ENCODE peak calls at places on chromosomes 16 and 17, in four cellular contexts. One of them, this sample, is unnamed.

GRCh38 chr16:79954920-79955705 is 354.6 kb upstream of the MAF start:
- DNase-seq in K562: no peak
- DNase-seq in H1: no peak
- DNase-seq in SK-N-SH: no peak
- DNase-seq in this sample: no peak

GRCh38 chr16:64841482-64841881 is 280.4 kb downstream of the CDH11 start:
- DNase-seq in H1: no peak
- DNase-seq in K562: no peak
- DNase-seq in SK-N-SH: no peak
- DNase-seq in this sample: no peak

GRCh38 chr16:69511641-69512040 is 54.1 kb upstream of the NFAT5 start:
- DNase-seq in SK-N-SH: no peak
- DNase-seq in K562: no peak
- DNase-seq in H1: no peak
- DNase-seq in this sample: no peak

GRCh38 chr17:8237175-8237574 is 10.7 kb downstream of the CTC1 start:
- DNase-seq in SK-N-SH: no peak
- DNase-seq in K562: peak
- DNase-seq in H1: no peak
- DNase-seq in this sample: no peak

GRCh38 chr16:17369441-17369951 is 101.3 kb downstream of the XYLT1 start:
- DNase-seq in K562: no peak
- DNase-seq in SK-N-SH: no peak
- DNase-seq in H1: no peak
- DNase-seq in this sample: no peak

GRCh38 chr16:66928702-66929388 is 3.5 kb upstream of the RRAD start:
- DNase-seq in H1: peak
- DNase-seq in SK-N-SH: peak
- DNase-seq in K562: peak
- DNase-seq in this sample: peak

GRCh38 chr16:57489229-57489628 is 2.9 kb upstream of the DOK4 start:
- DNase-seq in K562: no peak
- DNase-seq in SK-N-SH: no peak
- DNase-seq in H1: no peak
- DNase-seq in this sample: no peak

GRCh38 chr16:70805380-70805779 is 4.4 kb upstream of the VAC14 start:
- DNase-seq in H1: no peak
- DNase-seq in SK-N-SH: no peak
- DNase-seq in K562: no peak
- DNase-seq in this sample: no peak

GRCh38 chr16:81740163-81740562 is 38.9 kb upstream of the PLCG2 start:
- DNase-seq in H1: no peak
- DNase-seq in SK-N-SH: no peak
- DNase-seq in K562: peak
- DNase-seq in this sample: peak

GRCh38 chr17:29289852-29290251 is 4.1 kb downstream of the NUFIP2 start:
- DNase-seq in K562: no peak
- DNase-seq in H1: no peak
- DNase-seq in SK-N-SH: no peak
- DNase-seq in this sample: no peak

GRCh38 chr17:64077409-64077808 is 52.5 kb downstream of the ERN1 start:
- DNase-seq in H1: no peak
- DNase-seq in K562: no peak
- DNase-seq in SK-N-SH: no peak
- DNase-seq in this sample: no peak

GRCh38 chr17:36930501-36930900 is 6.8 kb upstream of the LHX1 start:
- DNase-seq in SK-N-SH: no peak
- DNase-seq in K562: no peak
- DNase-seq in H1: no peak
- DNase-seq in this sample: no peak

GRCh38 chr16:11481987-11482386 is 104.7 kb downstream of the LITAF start:
- DNase-seq in H1: no peak
- DNase-seq in SK-N-SH: no peak
- DNase-seq in K562: no peak
- DNase-seq in this sample: no peak

GRCh38 chr16:16092925-16093624 is 130.2 kb downstream of the ABCC6 start:
- DNase-seq in SK-N-SH: no peak
- DNase-seq in K562: no peak
- DNase-seq in H1: no peak
- DNase-seq in this sample: no peak

GRCh38 chr17:28524476-28525415 is 18.6 kb downstream of the FOXN1 start:
- DNase-seq in SK-N-SH: no peak
- DNase-seq in K562: no peak
- DNase-seq in H1: no peak
- DNase-seq in this sample: no peak

GRCh38 chr17:4536742-4537411 is 18.3 kb downstream of the MYBBP1A start:
- DNase-seq in SK-N-SH: no peak
- DNase-seq in K562: no peak
- DNase-seq in H1: no peak
- DNase-seq in this sample: no peak

GRCh38 chr16:87704754-87705353 is 60.9 kb downstream of the KLHDC4 start:
- DNase-seq in K562: no peak
- DNase-seq in SK-N-SH: no peak
- DNase-seq in H1: no peak
- DNase-seq in this sample: no peak

GRCh38 chr16:87707714-87708113 is 58.1 kb downstream of the KLHDC4 start:
- DNase-seq in SK-N-SH: no peak
- DNase-seq in H1: no peak
- DNase-seq in K562: no peak
- DNase-seq in this sample: no peak

GRCh38 chr16:87707097-87707496 is 58.7 kb downstream of the KLHDC4 start:
- DNase-seq in K562: no peak
- DNase-seq in H1: no peak
- DNase-seq in SK-N-SH: no peak
- DNase-seq in this sample: peak

GRCh38 chr16:87705780-87706277 is 60.0 kb downstream of the KLHDC4 start:
- DNase-seq in K562: no peak
- DNase-seq in H1: no peak
- DNase-seq in SK-N-SH: no peak
- DNase-seq in this sample: no peak

DNA sequence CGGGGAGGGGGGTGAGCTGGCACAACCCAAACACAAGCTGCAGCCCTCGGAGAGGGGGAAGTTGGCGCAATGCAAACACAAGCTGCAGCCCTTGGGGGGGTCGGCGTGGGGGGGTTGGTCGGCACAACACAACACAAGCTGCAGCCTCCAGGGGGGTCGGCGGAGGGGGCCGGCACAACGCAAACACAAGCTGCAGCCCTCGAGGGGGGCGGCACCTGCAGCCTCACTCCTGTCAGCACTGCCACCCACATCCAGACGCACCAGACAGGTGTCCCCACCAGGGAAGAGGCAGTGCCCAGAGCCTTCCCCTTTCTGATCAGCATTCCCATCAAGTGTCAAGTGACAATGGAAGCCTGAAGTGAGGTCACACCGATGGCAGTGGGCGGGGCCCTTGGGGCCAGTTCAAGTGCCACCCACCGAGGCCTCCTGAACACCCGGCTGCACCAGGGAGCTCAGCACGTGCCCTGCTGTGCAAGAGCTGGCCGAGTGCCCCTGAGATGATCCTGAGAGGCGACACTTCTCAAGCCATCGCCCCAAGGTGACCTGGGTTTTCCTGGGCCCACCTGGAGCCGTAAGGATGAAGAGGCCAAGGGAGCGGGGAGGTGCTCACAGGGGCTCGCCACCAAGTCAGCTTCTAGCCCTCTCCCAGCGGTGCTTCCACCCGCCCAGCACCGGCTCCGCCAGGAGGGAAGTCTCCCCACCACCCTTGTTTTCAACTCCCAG is 59.3 kb downstream of the KLHDC4 start:
- DNase-seq in K562: no peak
- DNase-seq in SK-N-SH: no peak
- DNase-seq in H1: no peak
- DNase-seq in this sample: no peak
- TF ChIP-seq TEAD4 in K562: no peak
- TF ChIP-seq TEAD4 in SK-N-SH: no peak
- TF ChIP-seq TEAD4 in H1: no peak
- TF ChIP-seq TEAD4 in this sample: no peak

GRCh38 chr16:35733278-35733965 is 2274.0 kb downstream of the TP53TG3F start:
- DNase-seq in H1: no peak
- DNase-seq in K562: no peak
- DNase-seq in SK-N-SH: no peak
- DNase-seq in this sample: no peak
- TF ChIP-seq TEAD4 in H1: no peak
- TF ChIP-seq TEAD4 in K562: no peak
- TF ChIP-seq TEAD4 in SK-N-SH: no peak
- TF ChIP-seq TEAD4 in this sample: no peak

DNA sequence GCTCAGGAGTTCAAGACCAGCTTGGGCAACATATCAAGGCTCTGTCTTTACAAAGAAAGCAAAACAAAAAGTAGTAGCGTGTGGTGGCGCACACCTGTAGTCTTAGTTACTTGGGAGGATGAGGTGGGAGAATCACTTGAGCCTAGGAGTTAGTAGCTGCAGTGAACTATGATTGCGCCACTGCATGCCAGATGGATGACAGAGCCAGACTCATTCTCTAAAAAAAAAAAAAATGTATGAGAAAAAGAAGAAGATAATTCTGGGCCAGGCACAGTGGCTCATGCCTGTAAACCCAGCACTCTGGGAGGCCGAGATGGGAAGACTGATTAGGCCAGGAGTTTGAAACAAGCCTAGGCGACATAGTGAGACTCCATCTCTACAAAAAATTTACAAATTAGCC is 28.5 kb downstream of the STAT5B start:
- DNase-seq in K562: no peak
- DNase-seq in H1: no peak
- DNase-seq in SK-N-SH: no peak
- DNase-seq in this sample: no peak
- TF ChIP-seq TEAD4 in K562: no peak
- TF ChIP-seq TEAD4 in H1: no peak
- TF ChIP-seq TEAD4 in SK-N-SH: no peak
- TF ChIP-seq TEAD4 in this sample: no peak

GRCh38 chr17:1783834-1784611 is 22.2 kb downstream of the SERPINF1 start:
- DNase-seq in H1: no peak
- DNase-seq in SK-N-SH: peak
- DNase-seq in K562: peak
- DNase-seq in this sample: no peak

GRCh38 chr17:1785925-1786324 is 24.1 kb downstream of the SERPINF1 start:
- DNase-seq in H1: no peak
- DNase-seq in K562: no peak
- DNase-seq in SK-N-SH: no peak
- DNase-seq in this sample: no peak

GRCh38 chr17:1782171-1782567 is 20.3 kb downstream of the SERPINF1 start:
- DNase-seq in H1: no peak
- DNase-seq in K562: no peak
- DNase-seq in SK-N-SH: no peak
- DNase-seq in this sample: no peak

GRCh38 chr17:1786708-1787107 is 24.8 kb downstream of the SERPINF1 start:
- DNase-seq in K562: no peak
- DNase-seq in SK-N-SH: no peak
- DNase-seq in H1: no peak
- DNase-seq in this sample: no peak

DNA sequence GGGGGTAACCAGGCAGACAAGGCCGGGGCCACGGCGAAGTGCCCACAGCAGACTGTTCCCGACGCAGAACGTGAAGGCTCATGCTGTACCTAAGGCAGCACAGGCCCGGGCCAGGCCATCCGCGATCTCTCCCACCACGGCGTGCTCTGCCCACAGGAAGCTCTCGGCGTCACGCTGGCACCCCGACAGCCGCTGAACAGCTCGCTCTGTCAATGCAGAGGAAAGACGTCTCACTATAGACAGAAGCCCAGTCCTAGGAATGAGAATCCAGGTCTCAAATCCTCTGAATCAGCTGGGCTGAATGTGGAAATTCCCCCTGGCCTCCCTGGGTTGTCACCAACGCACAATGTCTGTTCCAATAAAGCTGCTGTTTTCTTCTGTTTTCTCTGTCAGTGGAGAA is 21.4 kb downstream of the SERPINF1 start:
- DNase-seq in K562: no peak
- DNase-seq in H1: no peak
- DNase-seq in SK-N-SH: no peak
- DNase-seq in this sample: no peak
- TF ChIP-seq TEAD4 in K562: no peak
- TF ChIP-seq TEAD4 in H1: no peak
- TF ChIP-seq TEAD4 in SK-N-SH: no peak
- TF ChIP-seq TEAD4 in this sample: no peak

GRCh38 chr17:74199306-74200092 is 4.0 kb upstream of the RPL38 start:
- DNase-seq in K562: peak
- DNase-seq in H1: no peak
- DNase-seq in SK-N-SH: peak
- DNase-seq in this sample: peak
- TF ChIP-seq TEAD4 in K562: no peak
- TF ChIP-seq TEAD4 in H1: no peak
- TF ChIP-seq TEAD4 in SK-N-SH: no peak
- TF ChIP-seq TEAD4 in this sample: no peak

DNA sequence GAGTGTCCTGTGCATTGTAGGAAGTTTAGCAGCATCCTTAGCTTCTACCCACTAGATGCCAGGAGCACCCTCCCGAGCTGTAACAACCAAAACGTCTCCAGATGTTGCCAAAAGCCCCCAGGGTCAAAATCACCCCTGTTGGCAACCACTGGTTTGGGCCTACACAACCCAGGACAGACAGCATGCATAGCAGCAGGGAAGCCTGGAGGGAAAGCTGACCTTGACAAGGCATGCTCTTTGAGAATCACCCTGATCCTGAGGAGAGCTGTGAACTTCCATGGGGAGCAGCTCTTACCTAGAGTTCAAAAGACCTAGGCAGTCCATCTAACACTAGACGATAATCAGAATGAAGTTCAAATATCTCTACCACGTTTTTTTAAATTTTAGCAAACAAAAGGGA is 9.2 kb downstream of the SKAP1 start:
- DNase-seq in SK-N-SH: no peak
- DNase-seq in H1: no peak
- DNase-seq in K562: no peak
- DNase-seq in this sample: no peak
- TF ChIP-seq TEAD4 in SK-N-SH: no peak
- TF ChIP-seq TEAD4 in H1: no peak
- TF ChIP-seq TEAD4 in K562: no peak
- TF ChIP-seq TEAD4 in this sample: no peak